ENCODE peak calls at places on chromosomes 2 and 18, in five cellular contexts. One of them, this sample, is unnamed.

GRCh38 chr18:12121175-12122095 is 27.8 kb downstream of the ANKRD62 start:
- DNase-seq in upper lobe of left lung: no peak
- DNase-seq in K562: peak
- DNase-seq in HL-60: no peak
- DNase-seq in sigmoid colon: no peak
- DNase-seq in this sample: no peak

GRCh38 chr2:166042356-166042755 is 85.5 kb downstream of the SCN1A start:
- DNase-seq in upper lobe of left lung: no peak
- DNase-seq in K562: no peak
- DNase-seq in HL-60: no peak
- DNase-seq in sigmoid colon: no peak
- DNase-seq in this sample: no peak

GRCh38 chr2:86298411-86299390 is 38.7 kb downstream of the REEP1 start:
- DNase-seq in upper lobe of left lung: no peak
- DNase-seq in K562: no peak
- DNase-seq in HL-60: no peak
- DNase-seq in sigmoid colon: no peak
- DNase-seq in this sample: no peak

GRCh38 chr2:219681301-219682290 is 54.2 kb downstream of the SLC4A3 start:
- DNase-seq in upper lobe of left lung: no peak
- DNase-seq in K562: no peak
- DNase-seq in HL-60: no peak
- DNase-seq in sigmoid colon: no peak
- DNase-seq in this sample: no peak

GRCh38 chr18:70423988-70424387 is 135.1 kb downstream of the SOCS6 start:
- DNase-seq in upper lobe of left lung: no peak
- DNase-seq in K562: no peak
- DNase-seq in HL-60: no peak
- DNase-seq in sigmoid colon: no peak
- DNase-seq in this sample: peak

GRCh38 chr18:45413180-45413836 is 202.0 kb upstream of the SLC14A2 start:
- DNase-seq in upper lobe of left lung: no peak
- DNase-seq in K562: no peak
- DNase-seq in HL-60: no peak
- DNase-seq in sigmoid colon: no peak
- DNase-seq in this sample: no peak

GRCh38 chr2:177084607-177085006 is 128.0 kb upstream of the HNRNPA3 start:
- DNase-seq in upper lobe of left lung: no peak
- DNase-seq in K562: no peak
- DNase-seq in HL-60: no peak
- DNase-seq in sigmoid colon: no peak
- DNase-seq in this sample: no peak

GRCh38 chr2:108124733-108125132 is 115.0 kb upstream of the SULT1C3 start:
- DNase-seq in upper lobe of left lung: no peak
- DNase-seq in K562: no peak
- DNase-seq in HL-60: no peak
- DNase-seq in sigmoid colon: no peak
- DNase-seq in this sample: no peak

GRCh38 chr2:10915731-10916331 is 4.1 kb downstream of the KCNF1 start:
- DNase-seq in upper lobe of left lung: no peak
- DNase-seq in K562: no peak
- DNase-seq in HL-60: no peak
- DNase-seq in sigmoid colon: peak
- DNase-seq in this sample: no peak

GRCh38 chr18:63366270-63366990 is 576 bp downstream of the KDSR start:
- DNase-seq in upper lobe of left lung: peak
- DNase-seq in K562: peak
- DNase-seq in HL-60: no peak
- DNase-seq in sigmoid colon: peak
- DNase-seq in this sample: peak

GRCh38 chr2:143960177-143960576 is 559.7 kb downstream of the ZEB2 start:
- DNase-seq in upper lobe of left lung: no peak
- DNase-seq in K562: no peak
- DNase-seq in HL-60: no peak
- DNase-seq in sigmoid colon: no peak
- DNase-seq in this sample: no peak

GRCh38 chr2:213281156-213281555 is 3.1 kb upstream of the SPAG16 start:
- DNase-seq in upper lobe of left lung: no peak
- DNase-seq in K562: no peak
- DNase-seq in HL-60: no peak
- DNase-seq in sigmoid colon: no peak
- DNase-seq in this sample: no peak

GRCh38 chr18:73038336-73038735 is 170.5 kb upstream of the NETO1 start:
- DNase-seq in upper lobe of left lung: no peak
- DNase-seq in K562: no peak
- DNase-seq in HL-60: no peak
- DNase-seq in sigmoid colon: no peak
- DNase-seq in this sample: no peak

GRCh38 chr18:8675057-8675456 is 30.3 kb upstream of the MTCL1 start:
- DNase-seq in upper lobe of left lung: no peak
- DNase-seq in K562: no peak
- DNase-seq in HL-60: no peak
- DNase-seq in sigmoid colon: no peak
- DNase-seq in this sample: no peak

GRCh38 chr2:204250692-204251091 is 294.6 kb upstream of the PARD3B start:
- DNase-seq in upper lobe of left lung: no peak
- DNase-seq in K562: no peak
- DNase-seq in HL-60: no peak
- DNase-seq in sigmoid colon: no peak
- DNase-seq in this sample: no peak

GRCh38 chr2:207772081-207772843 is 2.6 kb upstream of the FZD5 start:
- DNase-seq in upper lobe of left lung: no peak
- DNase-seq in K562: peak
- DNase-seq in HL-60: no peak
- DNase-seq in sigmoid colon: no peak
- DNase-seq in this sample: no peak

GRCh38 chr2:234032301-234032856 is 18.1 kb upstream of the SPP2 start:
- DNase-seq in upper lobe of left lung: peak
- DNase-seq in K562: no peak
- DNase-seq in HL-60: no peak
- DNase-seq in sigmoid colon: no peak
- DNase-seq in this sample: peak

GRCh38 chr2:219002395-219003266 is 9.4 kb upstream of the CRYBA2 start:
- DNase-seq in upper lobe of left lung: peak
- DNase-seq in K562: peak
- DNase-seq in HL-60: no peak
- DNase-seq in sigmoid colon: no peak
- DNase-seq in this sample: peak

GRCh38 chr2:234412726-234413125 is 84.2 kb downstream of the ARL4C start:
- DNase-seq in upper lobe of left lung: no peak
- DNase-seq in K562: no peak
- DNase-seq in HL-60: no peak
- DNase-seq in sigmoid colon: no peak
- DNase-seq in this sample: no peak

GRCh38 chr2:233928594-233929351 is 11.6 kb downstream of the TRPM8 start:
- DNase-seq in upper lobe of left lung: no peak
- DNase-seq in K562: peak
- DNase-seq in HL-60: no peak
- DNase-seq in sigmoid colon: no peak
- DNase-seq in this sample: peak

GRCh38 chr2:85011747-85012146 is 40.8 kb downstream of the KCMF1 start:
- DNase-seq in upper lobe of left lung: no peak
- DNase-seq in K562: no peak
- DNase-seq in HL-60: no peak
- DNase-seq in sigmoid colon: no peak
- DNase-seq in this sample: no peak

GRCh38 chr18:11741505-11742145 is 52.6 kb downstream of the GNAL start:
- DNase-seq in upper lobe of left lung: no peak
- DNase-seq in K562: peak
- DNase-seq in HL-60: no peak
- DNase-seq in sigmoid colon: no peak
- DNase-seq in this sample: no peak

GRCh38 chr18:11927497-11927896 is 19.4 kb upstream of the MPPE1 start:
- DNase-seq in upper lobe of left lung: peak
- DNase-seq in K562: no peak
- DNase-seq in HL-60: no peak
- DNase-seq in sigmoid colon: no peak
- DNase-seq in this sample: no peak

GRCh38 chr2:56523815-56524214 is 340.0 kb downstream of the CCDC85A start:
- DNase-seq in upper lobe of left lung: no peak
- DNase-seq in K562: no peak
- DNase-seq in HL-60: no peak
- DNase-seq in sigmoid colon: no peak
- DNase-seq in this sample: no peak

GRCh38 chr2:226544581-226545210 is 254.9 kb downstream of the IRS1 start:
- DNase-seq in upper lobe of left lung: no peak
- DNase-seq in K562: no peak
- DNase-seq in HL-60: no peak
- DNase-seq in sigmoid colon: no peak
- DNase-seq in this sample: no peak

GRCh38 chr2:240202616-240203015 is 62.2 kb upstream of the OTOS start:
- DNase-seq in upper lobe of left lung: no peak
- DNase-seq in K562: no peak
- DNase-seq in HL-60: no peak
- DNase-seq in sigmoid colon: peak
- DNase-seq in this sample: no peak

GRCh38 chr2:215356948-215357461 is 45.1 kb downstream of the ATIC start:
- DNase-seq in upper lobe of left lung: no peak
- DNase-seq in K562: no peak
- DNase-seq in HL-60: no peak
- DNase-seq in sigmoid colon: no peak
- DNase-seq in this sample: no peak

GRCh38 chr2:113734187-113734586 is 22.3 kb downstream of the SLC35F5 start:
- DNase-seq in upper lobe of left lung: no peak
- DNase-seq in K562: no peak
- DNase-seq in HL-60: no peak
- DNase-seq in sigmoid colon: no peak
- DNase-seq in this sample: no peak

GRCh38 chr2:11239718-11240462 is 84.6 kb downstream of the SLC66A3 start:
- DNase-seq in upper lobe of left lung: no peak
- DNase-seq in K562: no peak
- DNase-seq in HL-60: no peak
- DNase-seq in sigmoid colon: no peak
- DNase-seq in this sample: no peak

GRCh38 chr2:168180914-168181313 is 66.5 kb downstream of the STK39 start:
- DNase-seq in upper lobe of left lung: no peak
- DNase-seq in K562: no peak
- DNase-seq in HL-60: no peak
- DNase-seq in sigmoid colon: no peak
- DNase-seq in this sample: no peak

GRCh38 chr2:230254152-230254881 is 28.8 kb downstream of the SP140 start:
- DNase-seq in upper lobe of left lung: no peak
- DNase-seq in K562: no peak
- DNase-seq in HL-60: no peak
- DNase-seq in sigmoid colon: no peak
- DNase-seq in this sample: no peak

GRCh38 chr2:30349691-30350090 is 97.4 kb upstream of the LCLAT1 start:
- DNase-seq in upper lobe of left lung: no peak
- DNase-seq in K562: no peak
- DNase-seq in HL-60: no peak
- DNase-seq in sigmoid colon: no peak
- DNase-seq in this sample: no peak

GRCh38 chr2:231104115-231104713 is 20.6 kb downstream of the HTR2B start:
- DNase-seq in upper lobe of left lung: peak
- DNase-seq in K562: peak
- DNase-seq in HL-60: peak
- DNase-seq in sigmoid colon: peak
- DNase-seq in this sample: peak

GRCh38 chr2:96656540-96656939 is 14.0 kb downstream of the FER1L5 start:
- DNase-seq in upper lobe of left lung: no peak
- DNase-seq in K562: no peak
- DNase-seq in HL-60: no peak
- DNase-seq in sigmoid colon: no peak
- DNase-seq in this sample: no peak

GRCh38 chr18:51821610-51822009 is 518.4 kb upstream of the DCC start:
- DNase-seq in upper lobe of left lung: no peak
- DNase-seq in K562: no peak
- DNase-seq in HL-60: no peak
- DNase-seq in sigmoid colon: no peak
- DNase-seq in this sample: no peak
- TF ChIP-seq POLR2AphosphoS5 in upper lobe of left lung: no peak
- TF ChIP-seq POLR2AphosphoS5 in K562: no peak
- TF ChIP-seq POLR2AphosphoS5 in HL-60: no peak
- TF ChIP-seq POLR2AphosphoS5 in sigmoid colon: no peak
- TF ChIP-seq POLR2AphosphoS5 in this sample: no peak

GRCh38 chr18:75162467-75162866 is 46.5 kb downstream of the PTGR3 start:
- DNase-seq in upper lobe of left lung: no peak
- DNase-seq in K562: no peak
- DNase-seq in HL-60: no peak
- DNase-seq in sigmoid colon: no peak
- DNase-seq in this sample: no peak
- TF ChIP-seq POLR2AphosphoS5 in upper lobe of left lung: no peak
- TF ChIP-seq POLR2AphosphoS5 in K562: no peak
- TF ChIP-seq POLR2AphosphoS5 in HL-60: no peak
- TF ChIP-seq POLR2AphosphoS5 in sigmoid colon: no peak
- TF ChIP-seq POLR2AphosphoS5 in this sample: no peak

GRCh38 chr2:72827495-72827894 is 1.7 kb upstream of the EXOC6B start:
- DNase-seq in upper lobe of left lung: no peak
- DNase-seq in K562: no peak
- DNase-seq in HL-60: no peak
- DNase-seq in sigmoid colon: no peak
- DNase-seq in this sample: no peak
- TF ChIP-seq POLR2AphosphoS5 in upper lobe of left lung: no peak
- TF ChIP-seq POLR2AphosphoS5 in K562: no peak
- TF ChIP-seq POLR2AphosphoS5 in HL-60: no peak
- TF ChIP-seq POLR2AphosphoS5 in sigmoid colon: no peak
- TF ChIP-seq POLR2AphosphoS5 in this sample: no peak

GRCh38 chr18:22224339-22224738 is 55.0 kb downstream of the GATA6 start:
- DNase-seq in upper lobe of left lung: no peak
- DNase-seq in K562: no peak
- DNase-seq in HL-60: no peak
- DNase-seq in sigmoid colon: no peak
- DNase-seq in this sample: no peak

GRCh38 chr18:22223961-22224322 is 54.6 kb downstream of the GATA6 start:
- DNase-seq in upper lobe of left lung: no peak
- DNase-seq in K562: no peak
- DNase-seq in HL-60: no peak
- DNase-seq in sigmoid colon: no peak
- DNase-seq in this sample: no peak

GRCh38 chr18:22221350-22221749 is 52.0 kb downstream of the GATA6 start:
- DNase-seq in upper lobe of left lung: no peak
- DNase-seq in K562: no peak
- DNase-seq in HL-60: no peak
- DNase-seq in sigmoid colon: no peak
- DNase-seq in this sample: no peak

GRCh38 chr18:22226801-22227200 is 57.4 kb downstream of the GATA6 start:
- DNase-seq in upper lobe of left lung: no peak
- DNase-seq in K562: no peak
- DNase-seq in HL-60: no peak
- DNase-seq in sigmoid colon: no peak
- DNase-seq in this sample: no peak

GRCh38 chr18:22223263-22223960 is 54.0 kb downstream of the GATA6 start:
- DNase-seq in upper lobe of left lung: peak
- DNase-seq in K562: peak
- DNase-seq in HL-60: peak
- DNase-seq in sigmoid colon: peak
- DNase-seq in this sample: peak
- TF ChIP-seq POLR2AphosphoS5 in upper lobe of left lung: no peak
- TF ChIP-seq POLR2AphosphoS5 in K562: no peak
- TF ChIP-seq POLR2AphosphoS5 in HL-60: no peak
- TF ChIP-seq POLR2AphosphoS5 in sigmoid colon: no peak
- TF ChIP-seq POLR2AphosphoS5 in this sample: peak

GRCh38 chr2:221641181-221641871 is 69.2 kb upstream of the EPHA4 start:
- DNase-seq in upper lobe of left lung: peak
- DNase-seq in K562: no peak
- DNase-seq in HL-60: no peak
- DNase-seq in sigmoid colon: no peak
- DNase-seq in this sample: no peak
- TF ChIP-seq POLR2AphosphoS5 in upper lobe of left lung: no peak
- TF ChIP-seq POLR2AphosphoS5 in K562: no peak
- TF ChIP-seq POLR2AphosphoS5 in HL-60: no peak
- TF ChIP-seq POLR2AphosphoS5 in sigmoid colon: no peak
- TF ChIP-seq POLR2AphosphoS5 in this sample: no peak